ENCODE peak calls at places on chromosomes 12 and 14, in ten cellular contexts. U is suprapubic skin, D is DND-41, V is Panc1, B is tibial nerve, Q is fibroblast of villous mesenchyme, L is A549, E is AG04450, C is H1, O is OCI-LY7. X is an unnamed sample.

GRCh38 chr12:109890620-109891019 is 9.5 kb upstream of the TCHP start:
- DNase-seq in U (no peak), B (no peak), Q (no peak), O (no peak), C (no peak), D (no peak), E (no peak), L (no peak), V (no peak), X (no peak)

GRCh38 chr12:10395390-10395998 is 5.7 kb upstream of the KLRK1 start:
- DNase-seq in B (no peak), L (peak), V (peak), O (peak), E (peak), D (no peak), Q (peak), U (no peak), C (no peak), X (peak)

GRCh38 chr12:132163911-132164288 is 19.6 kb downstream of the NOC4L start:
- DNase-seq in U (no peak), D (no peak), Q (no peak), L (peak), E (no peak), C (no peak), V (no peak), O (no peak), B (no peak), X (no peak)

GRCh38 chr14:77278461-77279230 is 7.6 kb upstream of the NGB start:
- DNase-seq in B (no peak), L (no peak), E (no peak), U (no peak), V (no peak), O (no peak), C (no peak), Q (no peak), D (no peak), X (no peak)

GRCh38 chr12:48686615-48687334 is 4.7 kb upstream of the KANSL2 start:
- DNase-seq in C (no peak), B (no peak), V (no peak), E (no peak), O (no peak), Q (no peak), D (no peak), L (no peak), U (no peak), X (no peak)

GRCh38 chr12:26725517-26725916 is 107.5 kb downstream of the ITPR2 start:
- DNase-seq in O (no peak), V (no peak), E (no peak), Q (no peak), C (no peak), L (no peak), B (no peak), D (no peak), U (no peak), X (no peak)

GRCh38 chr14:95527392-95528002 is 7.4 kb upstream of the GLRX5 start:
- DNase-seq in B (peak), O (peak), L (peak), Q (peak), E (no peak), D (peak), U (no peak), V (no peak), C (no peak), X (peak)

GRCh38 chr14:99132821-99133562 is 139.0 kb downstream of the BCL11B start:
- DNase-seq in V (no peak), U (peak), Q (no peak), O (no peak), C (no peak), B (no peak), L (no peak), D (no peak), E (no peak), X (no peak)

GRCh38 chr14:102993523-102993922 is 63.8 kb downstream of the CDC42BPB start:
- DNase-seq in U (no peak), O (no peak), D (no peak), C (no peak), Q (peak), L (peak), E (no peak), B (no peak), V (peak), X (peak)

GRCh38 chr12:9372202-9372601 is 164.0 kb upstream of the PZP start:
- DNase-seq in D (no peak), L (peak), E (no peak), C (no peak), Q (peak), B (no peak), O (peak), V (no peak), U (no peak), X (no peak)

DNA sequence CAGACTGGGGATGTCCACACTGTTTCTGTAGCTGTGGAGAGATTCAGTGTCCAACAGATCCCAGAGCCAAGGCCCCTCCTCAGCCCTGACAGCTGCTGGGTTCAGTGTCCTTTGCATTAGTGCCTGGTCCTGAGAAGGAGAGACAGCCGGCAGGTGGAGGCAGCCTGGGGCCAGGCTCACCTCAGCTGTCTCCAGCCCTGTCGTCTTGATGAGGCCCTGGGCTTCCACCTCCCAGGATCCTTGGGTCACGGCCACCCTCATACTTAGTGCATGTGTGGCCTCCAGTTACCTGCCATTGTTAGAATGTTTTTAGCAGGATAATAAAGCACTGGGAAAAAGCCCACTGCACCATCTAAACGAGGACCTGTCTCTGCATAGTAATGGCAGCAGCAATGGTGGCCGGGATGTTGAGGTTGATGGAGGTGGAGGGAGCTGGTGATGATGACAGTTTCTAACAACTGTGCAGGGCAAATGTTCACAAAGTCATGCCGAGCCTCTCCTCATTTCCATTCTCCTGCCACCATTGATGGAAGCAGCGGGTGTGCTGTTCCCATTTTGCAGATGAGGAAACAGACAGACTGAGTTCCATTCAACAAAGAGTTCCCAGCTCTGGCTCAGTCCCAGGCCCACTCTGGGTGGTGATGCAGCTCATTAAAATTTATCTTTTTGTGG is 17.7 kb downstream of the ASB2 start:
- DNase-seq in V (no peak), E (no peak), O (peak), B (no peak), D (no peak), C (no peak), U (no peak), L (no peak), Q (no peak), X (no peak)
- H3K4me3 ChIP-seq in V (no peak), E (no peak), O (peak), B (no peak), D (no peak), C (no peak), U (no peak), L (no peak), Q (no peak), X (no peak)

GRCh38 chr12:111431772-111432171 is 26.0 kb downstream of the SH2B3 start:
- DNase-seq in U (no peak), V (no peak), C (no peak), Q (peak), O (no peak), E (no peak), L (no peak), D (no peak), B (no peak), X (no peak)

GRCh38 chr12:111435661-111436201 is 30.0 kb downstream of the SH2B3 start:
- DNase-seq in E (no peak), V (no peak), B (no peak), D (peak), U (no peak), Q (no peak), O (peak), C (no peak), L (no peak), X (no peak)

GRCh38 chr12:111436266-111436665 is 30.5 kb downstream of the SH2B3 start:
- DNase-seq in E (no peak), V (no peak), Q (no peak), O (no peak), D (no peak), L (no peak), C (no peak), U (no peak), B (no peak), X (no peak)

GRCh38 chr12:111434680-111435338 is 29.1 kb downstream of the SH2B3 start:
- DNase-seq in C (no peak), Q (peak), L (no peak), O (peak), D (peak), B (no peak), U (no peak), V (no peak), E (no peak), X (peak)

DNA sequence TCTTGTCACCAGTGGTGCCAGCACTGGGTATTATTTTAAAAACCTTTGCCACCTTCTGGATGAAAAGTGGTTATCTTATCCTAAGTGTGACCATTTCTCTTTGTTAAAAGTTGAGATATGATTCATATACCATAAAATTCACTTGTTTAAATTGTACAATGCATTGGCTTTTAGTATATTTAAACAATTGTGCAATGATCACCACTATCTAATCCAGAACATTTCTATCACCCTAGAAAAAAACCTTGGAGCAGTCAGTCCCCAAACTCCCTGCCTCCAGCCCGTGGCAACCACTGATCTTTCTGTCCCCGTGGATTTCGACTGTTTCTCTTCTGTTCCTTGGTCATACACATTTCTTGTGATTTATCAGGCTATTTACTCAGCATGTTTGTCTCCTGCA is 28.3 kb downstream of the SH2B3 start:
- DNase-seq in D (no peak), B (no peak), Q (peak), L (no peak), O (no peak), E (no peak), V (no peak), U (no peak), C (no peak), X (no peak)
- H3K4me3 ChIP-seq in D (no peak), B (no peak), Q (no peak), L (no peak), O (peak), E (peak), V (no peak), U (peak), C (no peak), X (no peak)

DNA sequence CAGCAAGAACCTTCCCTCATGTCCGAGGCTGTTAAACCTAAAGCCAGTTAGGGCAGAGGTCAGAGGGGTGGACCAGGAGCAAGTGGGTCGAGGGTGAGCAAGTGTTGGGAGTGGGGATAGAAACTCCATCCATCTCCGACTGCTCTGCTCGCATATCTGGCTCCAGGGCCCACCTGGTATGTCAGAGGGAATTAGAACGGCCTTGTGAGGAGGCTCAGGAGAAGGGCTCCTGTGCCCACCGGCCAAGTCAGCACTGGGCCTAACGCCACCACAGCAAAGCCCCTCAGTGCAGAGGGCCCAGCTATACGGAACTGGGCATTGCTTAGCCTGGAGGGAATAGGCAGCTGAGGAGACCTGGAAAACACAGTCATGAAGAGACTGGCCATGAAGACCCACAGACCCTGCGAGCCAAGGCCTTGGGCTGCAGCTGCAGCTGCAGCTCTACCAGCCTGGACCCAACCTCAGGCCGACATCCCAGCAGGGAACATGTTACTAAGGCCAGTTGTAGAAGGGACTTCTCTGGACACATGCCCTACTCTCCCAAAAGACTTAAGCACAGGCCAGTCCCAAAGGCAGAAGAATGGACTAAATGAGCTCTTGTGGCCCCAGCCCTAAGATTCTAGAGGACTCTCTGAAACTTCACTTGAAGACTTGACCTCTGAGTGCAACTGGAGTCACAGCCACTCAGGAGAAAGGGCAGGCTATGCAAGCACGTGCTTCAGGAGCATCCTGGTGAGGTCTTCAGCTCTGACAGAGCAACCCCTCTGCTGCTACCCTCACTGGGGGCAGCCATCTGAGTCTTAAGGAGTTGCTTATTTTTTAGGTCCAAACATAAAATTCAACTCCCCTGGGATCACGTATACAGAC is 34.1 kb downstream of the DAD1 start:
- DNase-seq in C (no peak), V (no peak), E (no peak), O (peak), D (no peak), U (no peak), L (no peak), Q (no peak), B (no peak), X (no peak)
- H3K4me3 ChIP-seq in C (no peak), V (no peak), E (no peak), O (no peak), D (no peak), U (no peak), L (no peak), Q (no peak), B (no peak), X (no peak)

GRCh38 chr12:20576528-20576927 is 118.6 kb upstream of the SLCO1C1 start:
- DNase-seq in E (no peak), B (no peak), D (no peak), Q (no peak), C (no peak), U (no peak), V (no peak), O (no peak), L (no peak), X (no peak)
- H3K4me3 ChIP-seq in E (no peak), B (no peak), D (no peak), Q (no peak), C (no peak), U (no peak), V (no peak), O (no peak), L (no peak), X (no peak)

DNA sequence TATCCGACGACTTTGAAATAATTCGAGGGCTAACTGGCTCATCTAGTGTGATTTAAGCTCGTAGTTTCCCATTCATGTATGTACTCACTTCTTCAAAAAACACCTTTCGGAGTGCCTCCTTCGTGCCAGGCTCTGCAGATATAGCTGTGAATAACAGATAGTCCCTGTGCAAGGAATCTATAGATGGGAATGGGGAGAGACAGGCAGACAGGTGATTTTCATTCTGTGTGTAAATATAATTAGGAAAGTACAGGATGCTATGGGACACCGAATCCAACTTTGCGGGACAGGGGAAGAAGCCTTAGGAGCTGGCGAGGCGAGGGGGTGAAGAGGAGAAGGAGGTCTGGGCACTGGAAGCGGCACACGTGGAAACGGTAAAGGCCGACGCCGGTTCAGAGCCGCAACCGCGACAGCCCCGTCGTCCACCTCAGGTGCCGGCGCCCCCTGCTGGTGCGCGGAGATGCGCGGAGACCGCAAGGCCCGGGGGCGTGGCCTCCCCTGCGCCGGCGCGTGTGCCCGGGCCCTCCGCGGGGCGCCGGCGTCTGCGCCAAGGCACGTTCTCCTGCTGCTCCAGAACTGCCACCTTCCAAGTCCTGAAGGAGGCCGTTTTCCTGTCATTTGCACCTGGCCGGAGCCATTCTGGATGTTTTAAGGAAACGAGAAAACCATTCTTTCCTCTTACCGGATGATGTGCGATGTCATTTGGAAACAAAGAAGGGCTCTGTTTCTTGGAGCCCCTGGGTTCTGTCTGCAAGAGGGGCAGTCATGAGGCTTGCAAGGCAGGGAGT is 18.0 kb upstream of the CACNA1C start:
- DNase-seq in Q (peak), V (peak), L (peak), O (peak), E (no peak), C (peak), U (peak), D (peak), B (peak), X (peak)
- H3K4me3 ChIP-seq in Q (peak), V (peak), L (peak), O (peak), E (peak), C (peak), U (peak), D (peak), B (no peak), X (peak)

GRCh38 chr14:36217732-36218131 is 41.2 kb upstream of the PTCSC3 start:
- DNase-seq in C (no peak), L (no peak), O (no peak), E (no peak), U (no peak), B (no peak), V (no peak), D (no peak), Q (no peak), X (no peak)

GRCh38 chr14:36214476-36215216 is 38.1 kb upstream of the PTCSC3 start:
- DNase-seq in B (no peak), E (no peak), Q (no peak), O (no peak), C (no peak), U (no peak), V (no peak), L (no peak), D (no peak), X (no peak)

GRCh38 chr14:36217027-36217426 is 40.5 kb upstream of the PTCSC3 start:
- DNase-seq in L (no peak), B (no peak), Q (no peak), D (no peak), E (no peak), C (no peak), U (no peak), V (no peak), O (no peak), X (no peak)

GRCh38 chr14:36212987-36213386 is 36.5 kb upstream of the PTCSC3 start:
- DNase-seq in L (no peak), O (no peak), D (no peak), B (no peak), U (no peak), V (no peak), Q (no peak), C (no peak), E (no peak), X (no peak)

GRCh38 chr14:36215217-36215598 is 38.7 kb upstream of the PTCSC3 start:
- DNase-seq in U (no peak), L (no peak), B (no peak), Q (no peak), D (no peak), V (no peak), E (no peak), O (no peak), C (no peak), X (no peak)
- H3K4me3 ChIP-seq in U (no peak), L (no peak), B (no peak), Q (no peak), D (no peak), V (no peak), E (no peak), O (no peak), C (no peak), X (no peak)

X was measured in cardiac fibroblast.